ENCODE peak calls at places on chromosomes 12 and 14, in seven cellular contexts. T is H9; P is small intestine; L is suprapubic skin; O is lung; S is A549; A is CD4-positive, CD25-positive, alpha-beta regulatory T cell. E is an unnamed sample.

GRCh38 chr12:42260518-42260917 is 22.5 kb upstream of the YAF2 start:
- DNase-seq in T (no peak), P (no peak), L (no peak), O (no peak), S (no peak), A (no peak), E (no peak)

GRCh38 chr12:1199700-1200099 is 208.7 kb downstream of the ERC1 start:
- DNase-seq in T (no peak), P (no peak), L (no peak), O (no peak), S (no peak), A (no peak), E (no peak)

GRCh38 chr12:58765653-58766554 is 154.4 kb downstream of the LRIG3 start:
- DNase-seq in T (no peak), P (peak), L (no peak), O (no peak), S (no peak), A (no peak), E (no peak)

GRCh38 chr14:35687335-35687939 is 121.7 kb downstream of the RALGAPA1 start:
- DNase-seq in T (no peak), P (peak), L (no peak), O (no peak), S (peak), A (peak), E (no peak)

GRCh38 chr14:100590726-100591452 is 3.7 kb upstream of the BEGAIN start:
- DNase-seq in T (no peak), P (no peak), L (peak), O (no peak), S (no peak), A (no peak), E (no peak)

GRCh38 chr12:109734219-109735000 is 20.8 kb downstream of the FAM222A start:
- DNase-seq in T (peak), P (no peak), L (peak), O (no peak), S (no peak), A (no peak), E (no peak)

GRCh38 chr12:121712462-121713256 is at the start of gene TMEM120B:
- DNase-seq in T (peak), P (peak), L (peak), O (peak), S (peak), A (peak), E (peak)

GRCh38 chr14:100129161-100129589 is 30.3 kb downstream of the DEGS2 start:
- DNase-seq in T (no peak), P (no peak), L (no peak), O (no peak), S (no peak), A (no peak), E (no peak)

GRCh38 chr12:53326460-53327185 is 5.2 kb upstream of the AAAS start:
- DNase-seq in T (no peak), P (no peak), L (no peak), O (no peak), S (no peak), A (no peak), E (no peak)

GRCh38 chr14:71891970-71892369 is 40.3 kb upstream of the RGS6 start:
- DNase-seq in T (peak), P (no peak), L (no peak), O (no peak), S (no peak), A (no peak), E (no peak)

GRCh38 chr12:97616936-97617335 is 154.3 kb downstream of the RMST start:
- DNase-seq in T (no peak), P (no peak), L (no peak), O (no peak), S (no peak), A (no peak), E (peak)

GRCh38 chr12:42593781-42594322 is 4.3 kb upstream of the PRICKLE1 start:
- DNase-seq in T (no peak), P (peak), L (no peak), O (no peak), S (no peak), A (no peak), E (no peak)

GRCh38 chr14:77825895-77826519 is 26.1 kb downstream of the ADCK1 start:
- DNase-seq in T (no peak), P (no peak), L (no peak), O (peak), S (no peak), A (no peak), E (no peak)

GRCh38 chr14:61113561-61113960 is 132.5 kb downstream of the SLC38A6 start:
- DNase-seq in T (no peak), P (no peak), L (no peak), O (no peak), S (no peak), A (no peak), E (no peak)

GRCh38 chr12:53495903-53496751 is 3.1 kb downstream of the MAP3K12 start:
- DNase-seq in T (peak), P (peak), L (peak), O (no peak), S (peak), A (no peak), E (no peak)

GRCh38 chr14:89955022-89955414 is 488 bp upstream of the EFCAB11 start:
- DNase-seq in T (no peak), P (no peak), L (no peak), O (no peak), S (no peak), A (no peak), E (peak)

GRCh38 chr12:52248541-52249035 is 15.5 kb downstream of the KRT7 start:
- DNase-seq in T (peak), P (no peak), L (no peak), O (no peak), S (no peak), A (no peak), E (no peak)

GRCh38 chr12:52249041-52249461 is 16.0 kb downstream of the KRT7 start:
- DNase-seq in T (peak), P (no peak), L (peak), O (peak), S (no peak), A (no peak), E (peak)

GRCh38 chr12:52250048-52250990 is 17.3 kb downstream of the KRT7 start:
- DNase-seq in T (peak), P (no peak), L (peak), O (no peak), S (no peak), A (no peak), E (no peak)

GRCh38 chr12:52247622-52248540 is 14.8 kb downstream of the KRT7 start:
- DNase-seq in T (peak), P (no peak), L (peak), O (no peak), S (no peak), A (no peak), E (no peak)

DNA sequence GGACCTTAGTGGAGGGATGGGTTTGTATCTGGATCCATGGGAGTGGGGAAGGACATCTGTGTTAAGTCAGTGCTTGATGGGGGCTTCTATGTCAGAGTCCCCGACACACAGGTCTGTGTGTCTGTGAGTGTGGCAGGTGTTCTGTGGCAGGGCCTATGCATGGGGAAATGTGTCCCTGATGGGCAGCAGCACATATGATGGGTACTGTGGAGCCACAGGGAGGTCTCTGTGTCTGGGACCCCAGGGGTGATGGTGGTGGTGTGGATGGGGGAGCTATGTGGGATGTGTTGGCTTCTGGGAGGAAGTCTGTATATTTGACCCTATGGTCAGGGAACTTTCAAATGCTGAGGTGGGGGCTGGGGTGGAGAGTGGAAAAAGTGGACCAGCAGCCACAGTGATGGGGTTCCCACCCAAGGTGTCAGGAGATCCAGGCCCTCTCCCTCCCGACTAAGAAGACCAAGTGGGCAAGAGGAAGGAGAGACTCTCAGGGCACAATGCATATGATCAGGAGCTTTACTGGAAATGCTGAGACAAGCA is 16.5 kb downstream of the KRT7 start:
- DNase-seq in T (peak), P (no peak), L (no peak), O (no peak), S (no peak), A (no peak), E (no peak)
- H3K27ac ChIP-seq in T (no peak), P (no peak), L (no peak), O (no peak), S (peak), A (no peak), E (no peak)

GRCh38 chr12:46556820-46557524 is 184.4 kb upstream of the SLC38A2 start:
- DNase-seq in T (no peak), P (no peak), L (no peak), O (no peak), S (peak), A (no peak), E (no peak)
- H3K27ac ChIP-seq in T (no peak), P (no peak), L (peak), O (no peak), S (peak), A (no peak), E (no peak)

GRCh38 chr14:68957688-68958248 is 21.3 kb downstream of the ACTN1 start:
- DNase-seq in T (no peak), P (no peak), L (no peak), O (no peak), S (no peak), A (no peak), E (no peak)
- H3K27ac ChIP-seq in T (no peak), P (peak), L (peak), O (no peak), S (no peak), A (no peak), E (no peak)

GRCh38 chr14:38593477-38593876 is 337.6 kb upstream of the CLEC14A start:
- DNase-seq in T (no peak), P (no peak), L (no peak), O (no peak), S (no peak), A (no peak), E (no peak)

GRCh38 chr14:38589747-38590350 is 334.0 kb upstream of the CLEC14A start:
- DNase-seq in T (no peak), P (no peak), L (no peak), O (no peak), S (no peak), A (no peak), E (no peak)

DNA sequence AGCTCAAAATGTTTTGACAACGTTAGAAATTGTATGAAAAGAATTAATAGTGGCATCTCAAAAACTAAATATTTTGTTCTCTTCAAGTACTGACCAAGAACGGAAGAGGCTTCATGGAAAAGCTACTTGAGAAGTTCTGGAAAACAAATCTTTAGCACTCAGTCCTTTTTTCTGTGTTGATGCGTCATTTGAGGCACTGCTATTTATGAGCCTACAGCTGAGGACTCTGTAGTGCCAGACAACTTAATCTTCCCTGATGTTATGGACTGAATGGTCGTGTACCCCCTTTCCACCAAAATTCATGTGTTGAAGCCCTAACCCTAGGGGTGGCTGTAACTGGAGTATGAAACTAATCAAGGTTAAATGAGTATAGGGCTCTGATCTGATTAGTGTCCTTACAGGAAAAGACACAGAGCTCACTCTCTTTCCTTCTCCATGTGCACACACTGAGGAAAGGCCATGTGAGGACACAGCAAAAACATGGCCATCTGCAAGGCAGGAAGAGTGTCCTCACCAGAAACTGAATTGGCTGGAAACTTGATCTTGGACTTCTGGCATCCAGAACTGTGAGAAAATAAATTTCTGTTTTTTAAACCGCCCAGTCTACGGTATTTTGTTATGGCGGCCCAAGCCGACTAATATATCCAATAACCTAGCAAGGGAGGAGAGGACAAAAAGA is 337.0 kb upstream of the CLEC14A start:
- DNase-seq in T (no peak), P (no peak), L (no peak), O (no peak), S (no peak), A (no peak), E (no peak)
- H3K27ac ChIP-seq in T (no peak), P (peak), L (no peak), O (no peak), S (no peak), A (no peak), E (no peak)

DNA sequence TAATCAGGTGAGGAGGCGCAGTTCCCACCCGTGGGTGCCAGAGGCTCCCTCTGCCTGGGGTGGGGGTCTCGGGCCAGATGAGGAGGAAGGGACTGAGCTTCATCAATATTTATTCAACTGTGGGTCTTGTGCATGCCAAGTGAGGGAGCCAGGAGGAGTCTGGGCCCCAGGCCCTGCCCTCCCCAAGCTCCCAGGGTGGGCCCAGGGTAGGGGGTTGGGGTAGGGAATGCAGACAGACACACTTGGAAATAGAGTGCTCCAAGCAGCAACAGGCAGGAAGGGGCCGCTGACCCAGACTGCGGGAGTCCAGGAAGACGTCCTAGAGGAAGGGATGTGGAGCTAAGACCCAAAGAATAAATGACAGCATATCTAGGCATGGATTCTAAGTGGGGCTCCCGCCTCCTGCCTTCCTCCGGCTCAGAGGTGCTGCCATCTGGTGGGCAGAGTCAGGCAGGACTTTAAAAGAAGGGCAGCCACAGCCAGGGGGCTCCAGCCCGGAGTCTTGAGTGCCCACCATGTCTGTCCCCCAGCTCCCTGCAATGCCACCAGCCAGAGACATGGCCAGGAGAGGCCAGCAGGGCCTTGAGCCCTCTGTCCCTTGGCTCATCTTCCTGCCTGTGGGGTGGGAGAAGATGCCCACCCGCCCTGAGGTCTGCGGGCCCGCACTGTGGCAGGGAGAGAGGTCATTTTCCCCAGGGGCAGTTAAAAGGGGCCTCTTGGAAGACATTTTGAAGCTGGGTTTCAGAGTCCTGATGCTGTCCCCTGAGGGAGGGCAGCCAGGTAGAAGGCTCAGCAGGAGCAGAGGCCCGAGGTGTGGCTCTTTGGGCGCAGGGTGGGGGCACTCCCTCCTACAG is 70.1 kb downstream of the PHETA1 start:
- DNase-seq in T (peak), P (peak), L (no peak), O (no peak), S (peak), A (peak), E (no peak)
- H3K27ac ChIP-seq in T (no peak), P (no peak), L (no peak), O (no peak), S (no peak), A (no peak), E (no peak)

E was measured in caudate nucleus.